ENCODE peak calls at places on chromosome 1, in five cellular contexts. C is posterior vena cava; R is activated CD8-positive, alpha-beta T cell treated with anti-CD3 and anti-CD28 coated beads, Interleukin-2, amount 10 ng/mL, durations not matched to agents 7 days and 5 days; X is NCI-H2171 treated with DMSO at 0.1 percent for 48 hours; S is activated CD4-positive, CD25-positive, alpha-beta regulatory T cell. D is an unnamed sample.

GRCh38 chr1:46172321-46172720 is 2.6 kb upstream of the TSPAN1 start:
- DNase-seq in C (no peak), R (no peak), X (no peak), S (no peak), D (no peak)

GRCh38 chr1:11720033-11720376 is 15.9 kb upstream of the AGTRAP start:
- DNase-seq in C (no peak), R (no peak), X (no peak), S (no peak), D (no peak)

GRCh38 chr1:187641015-187641414 is 812.3 kb downstream of the PLA2G4A start:
- DNase-seq in C (no peak), R (no peak), X (no peak), S (no peak), D (no peak)

GRCh38 chr1:100279358-100279923 is 13.4 kb downstream of the RTCA start:
- DNase-seq in C (no peak), R (no peak), X (no peak), S (no peak), D (no peak)

GRCh38 chr1:162285149-162285561 is 91.5 kb downstream of the SPATA46 start:
- DNase-seq in C (no peak), R (no peak), X (peak; percentile 44), S (no peak), D (no peak)

GRCh38 chr1:55916480-55916879 is 662.9 kb downstream of the PLPP3 start:
- DNase-seq in C (no peak), R (no peak), X (no peak), S (no peak), D (no peak)

GRCh38 chr1:241536383-241536782 is 4.2 kb downstream of the KMO start:
- DNase-seq in C (no peak), R (no peak), X (no peak), S (no peak), D (no peak)

GRCh38 chr1:226436855-226437491 is 29.1 kb upstream of the PARP1 start:
- DNase-seq in C (no peak), R (no peak), X (peak; percentile 98), S (no peak), D (no peak)

GRCh38 chr1:224340711-224341384 is 10.9 kb upstream of the NVL start:
- DNase-seq in C (peak; percentile 81), R (peak; percentile 58), X (peak; percentile 19), S (no peak), D (no peak)